ENCODE peak calls at places on chromosomes 3 and 15, in four cellular contexts. Q is retinal pigment epithelial cell, U is neuronal stem cell, S is neural crest cell. G is an unnamed sample.

GRCh38 chr15:65399997-65400396 is 22.2 kb upstream of the IGDCC3 start:
- DNase-seq in Q (no peak), S (no peak), U (no peak), G (no peak)

GRCh38 chr3:128804817-128805166 is 74.6 kb upstream of the ACAD9 start:
- DNase-seq in S (no peak), U (no peak), Q (no peak), G (no peak)

GRCh38 chr3:28860307-28860706 is 420.6 kb upstream of the RBMS3 start:
- DNase-seq in S (no peak), Q (no peak), U (no peak), G (no peak)

GRCh38 chr3:126509565-126510322 is 7.8 kb downstream of the UROC1 start:
- DNase-seq in U (no peak), S (no peak), Q (no peak), G (no peak)

GRCh38 chr3:173893066-173893465 is 495.5 kb downstream of the NLGN1 start:
- DNase-seq in Q (no peak), S (no peak), U (no peak), G (no peak)

GRCh38 chr3:83513011-83513410 is 1445.8 kb upstream of the CADM2 start:
- DNase-seq in Q (no peak), U (no peak), S (no peak), G (no peak)

GRCh38 chr3:28940530-28940929 is 340.3 kb upstream of the RBMS3 start:
- DNase-seq in U (no peak), Q (peak; percentile 39), S (no peak), G (no peak)

GRCh38 chr15:40743921-40744809 is 10.9 kb downstream of the RMDN3 start:
- DNase-seq in S (no peak), Q (no peak), U (no peak), G (no peak)

GRCh38 chr3:59085976-59086375 is 36.2 kb upstream of the CFAP20DC start:
- DNase-seq in U (no peak), Q (no peak), S (no peak), G (no peak)

GRCh38 chr3:144055604-144056003 is 84.0 kb downstream of the DIPK2A start:
- DNase-seq in U (no peak), Q (no peak), S (no peak), G (no peak)